ENCODE peak calls at places on chromosomes 1 and 21, in eight cellular contexts. S, G, M, A, O, C, H and Y are unnamed samples.

GRCh38 chr1:183226963-183227362 is 40.9 kb downstream of the LAMC2 start:
- DNase-seq in O (no peak), A (no peak), H (no peak), C (no peak), G (no peak), M (no peak), S (no peak), Y (no peak)

GRCh38 chr1:171742577-171742922 is 685 bp upstream of the VAMP4 start:
- DNase-seq in O (peak; percentile 65), H (no peak), C (peak; percentile 46), M (peak; percentile 59), G (no peak), A (peak; percentile 69), S (peak; percentile 54), Y (no peak)

GRCh38 chr1:50605186-50605875 is 182.1 kb upstream of the DMRTA2 start:
- DNase-seq in M (peak; percentile 28), A (no peak), C (no peak), G (no peak), O (peak; percentile 61), H (peak; percentile 35), S (peak; percentile 68), Y (peak; percentile 12)

GRCh38 chr1:192512426-192513125 is 63.0 kb upstream of the RGS1 start:
- DNase-seq in H (no peak), C (no peak), O (no peak), A (no peak), S (no peak), G (no peak), M (no peak), Y (no peak)

GRCh38 chr1:53381790-53382401 is 54.0 kb upstream of the LRP8 start:
- DNase-seq in G (peak; percentile 13), C (no peak), S (peak; percentile 86), M (no peak), O (no peak), A (no peak), H (peak; percentile 13), Y (no peak)

GRCh38 chr1:12424150-12424549 is 193.9 kb downstream of the DHRS3 start:
- DNase-seq in S (no peak), M (no peak), C (no peak), O (no peak), H (no peak), G (no peak), A (no peak), Y (no peak)

GRCh38 chr1:10755977-10756521 is 40.4 kb downstream of the CASZ1 start:
- DNase-seq in G (no peak), A (peak; percentile 84), O (no peak), C (peak; percentile 69), H (peak; percentile 22), S (peak; percentile 60), M (peak; percentile 53), Y (no peak)

GRCh38 chr1:234535763-234536515 is 57.0 kb upstream of the TARBP1 start:
- DNase-seq in C (peak; percentile 65), A (peak; percentile 77), M (peak; percentile 63), O (peak; percentile 61), S (no peak), G (no peak), H (peak; percentile 22), Y (no peak)

GRCh38 chr1:10599194-10599861 is 124.6 kb downstream of the PEX14 start:
- DNase-seq in S (peak; percentile 87), A (no peak), C (no peak), O (no peak), G (peak; percentile 61), H (peak; percentile 81), M (no peak), Y (peak; percentile 93)

GRCh38 chr1:43549921-43550597 is 19.4 kb downstream of the PTPRF start:
- DNase-seq in A (no peak), C (peak; percentile 75), S (peak; percentile 99), G (no peak), M (peak; percentile 96), H (no peak), O (peak; percentile 91), Y (no peak)

GRCh38 chr1:3564921-3565831 is 46.1 kb downstream of the MEGF6 start:
- DNase-seq in M (no peak), H (no peak), S (peak; percentile 27), G (no peak), A (no peak), O (peak; percentile 75), C (no peak), Y (no peak)

GRCh38 chr1:237677979-237678378 is 212.7 kb downstream of the ZP4 start:
- DNase-seq in G (peak; percentile 47), H (peak; percentile 36), A (no peak), O (no peak), C (no peak), S (peak; percentile 48), M (no peak), Y (peak; percentile 56)

GRCh38 chr1:47651311-47652089 is 213.7 kb downstream of the FOXD2 start:
- DNase-seq in C (no peak), G (no peak), O (no peak), M (no peak), H (no peak), S (no peak), A (no peak), Y (peak; percentile 25)

GRCh38 chr1:77991638-77992037 is 12.8 kb upstream of the FUBP1 start:
- DNase-seq in M (no peak), H (no peak), A (no peak), C (no peak), O (no peak), S (peak; percentile 81), G (no peak), Y (no peak)

GRCh38 chr21:36396971-36397370 is 11.8 kb downstream of the CHAF1B start:
- DNase-seq in C (no peak), M (no peak), O (no peak), H (no peak), G (no peak), A (peak; percentile 40), S (no peak), Y (no peak)

GRCh38 chr1:228004887-228005462 is 1.8 kb upstream of the WNT3A start:
- DNase-seq in H (no peak), A (no peak), S (no peak), C (no peak), M (no peak), G (no peak), O (peak; percentile 42), Y (no peak)

DNA sequence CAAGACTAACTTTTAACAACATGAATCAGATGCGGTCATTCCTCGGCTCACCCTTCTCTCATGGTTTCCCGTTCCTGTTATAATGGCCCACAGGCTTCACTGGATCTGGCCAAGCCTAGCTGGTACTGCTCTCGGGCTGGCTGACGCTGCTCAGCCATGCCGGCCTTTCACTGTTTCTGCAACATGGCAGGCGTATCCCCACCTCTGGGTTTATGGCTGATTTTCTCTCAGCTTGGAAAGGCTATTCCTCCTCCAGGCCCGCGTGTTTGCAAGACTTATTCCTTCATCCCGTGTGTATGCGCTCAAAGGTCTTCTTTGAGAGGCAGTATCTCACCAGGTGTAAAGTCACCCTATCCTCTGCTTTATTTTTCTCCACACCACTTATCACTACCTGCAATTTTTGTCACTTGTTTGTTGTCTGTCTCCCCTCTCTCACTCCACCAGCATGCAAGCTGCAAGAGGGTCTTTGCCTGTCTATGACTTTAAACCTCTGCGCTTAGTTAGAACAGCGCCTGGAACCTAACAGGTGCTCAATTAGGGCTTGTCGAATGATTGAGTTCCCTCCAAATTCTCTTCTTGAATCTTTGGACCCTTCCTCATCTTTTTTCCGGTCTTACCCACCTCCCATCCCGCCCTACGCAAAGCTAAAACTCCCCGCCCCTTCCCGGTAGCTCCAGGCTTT is 495 bp upstream of the RAP1A start:
- DNase-seq in G (no peak), S (no peak), A (no peak), C (no peak), M (no peak), H (no peak), O (no peak), Y (no peak)
- TF ChIP-seq CTCF in G (no peak), S (no peak), A (no peak), C (no peak), M (no peak), H (no peak), O (no peak), Y (no peak)

GRCh38 chr1:59977075-59977410 is 50.5 kb upstream of the CYP2J2 start:
- DNase-seq in S (no peak), O (no peak), G (no peak), H (no peak), C (no peak), A (no peak), M (no peak), Y (no peak)

GRCh38 chr1:59979551-59980070 is 53.0 kb upstream of the CYP2J2 start:
- DNase-seq in O (no peak), A (no peak), G (no peak), M (no peak), H (no peak), S (no peak), C (peak; percentile 18), Y (no peak)

GRCh38 chr1:59973719-59974118 is 47.1 kb upstream of the CYP2J2 start:
- DNase-seq in S (no peak), H (no peak), O (no peak), A (no peak), M (no peak), C (no peak), G (no peak), Y (no peak)

GRCh38 chr1:59978026-59978425 is 51.5 kb upstream of the CYP2J2 start:
- DNase-seq in G (no peak), C (no peak), S (peak; percentile 16), O (no peak), M (no peak), H (no peak), A (no peak), Y (no peak)

DNA sequence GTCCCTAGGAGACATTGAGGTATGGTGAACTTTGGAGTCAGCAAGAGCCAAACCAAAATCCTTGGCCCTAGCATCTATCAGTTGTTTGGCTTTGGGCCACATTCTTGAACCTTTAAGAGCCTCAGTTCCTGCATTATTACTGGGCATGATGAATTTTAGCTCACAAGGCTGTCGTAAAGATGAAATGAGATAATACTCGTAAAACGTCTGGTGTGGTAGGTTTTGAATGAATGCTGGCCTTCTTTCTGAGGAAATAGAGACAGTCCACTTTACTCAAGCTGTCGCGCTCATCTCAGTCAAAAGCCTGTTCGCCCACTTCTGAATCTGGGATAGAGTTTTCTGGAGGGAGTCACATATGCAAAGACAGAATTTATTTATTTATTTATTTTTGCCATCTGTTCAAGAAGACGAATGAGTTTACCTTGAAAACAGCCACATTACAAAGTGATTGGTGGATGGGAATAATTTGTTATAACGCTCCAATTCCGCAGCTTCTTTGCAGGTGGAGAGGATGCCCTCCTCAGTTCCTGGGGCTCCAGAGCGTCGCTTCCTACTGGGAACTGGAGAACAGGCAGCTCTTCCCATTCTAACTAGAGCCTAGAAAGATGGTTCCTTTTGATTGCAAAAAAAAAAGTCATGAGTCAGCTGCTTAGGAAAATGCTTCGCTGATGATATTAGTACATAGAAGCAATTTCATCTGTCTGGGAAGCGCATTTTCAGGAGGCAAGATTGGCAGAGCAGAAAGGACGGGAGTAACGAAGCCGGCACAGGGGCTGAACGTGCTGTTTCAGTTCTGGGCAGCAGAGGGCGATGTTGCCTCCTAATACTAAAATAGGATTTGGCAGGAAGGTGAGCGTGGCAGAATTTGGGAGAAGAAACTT is 49.9 kb upstream of the CYP2J2 start:
- DNase-seq in H (peak; percentile 39), S (peak; percentile 58), G (no peak), A (peak; percentile 75), M (peak; percentile 55), C (peak; percentile 73), O (peak; percentile 75), Y (no peak)
- H3K4me3 ChIP-seq in H (no peak overlapping the region), S (no peak overlapping the region), G (no peak overlapping the region), A (peak overlapping the region; percentile 26), M (no peak overlapping the region), C (no peak overlapping the region), O (peak overlapping the region; percentile 26), Y (no peak overlapping the region)

GRCh38 chr1:19250629-19251304 is 557 bp downstream of the EMC1 start:
- DNase-seq in C (no peak), A (no peak), S (peak; percentile 24), H (no peak), M (no peak), O (peak; percentile 53), G (no peak), Y (no peak)
- TF ChIP-seq CTCF in C (no peak), A (no peak), S (no peak), H (no peak), M (no peak), O (no peak), G (no peak), Y (no peak)

GRCh38 chr21:29638761-29639327 is 301.0 kb downstream of the GRIK1 start:
- DNase-seq in C (no peak), A (no peak), O (no peak), H (no peak), S (no peak), M (no peak), G (no peak), Y (no peak)
- H3K4me3 ChIP-seq in C (no peak overlapping the region), A (no peak overlapping the region), O (no peak overlapping the region), H (no peak overlapping the region), S (no peak overlapping the region), M (no peak overlapping the region), G (no peak overlapping the region), Y (no peak overlapping the region)